ENCODE peak calls at places on chromosomes 3 and 15, in four cellular contexts. D is thyroid gland, F is adrenal gland, T is A549. V is an unnamed sample.

GRCh38 chr15:85889956-85890619 is 95.4 kb upstream of the KLHL25 start:
- DNase-seq in D (no peak), F (no peak), T (no peak), V (no peak)

GRCh38 chr3:195441971-195442572 is 748 bp downstream of the ACAP2 start:
- DNase-seq in D (peak; percentile 44), F (peak; percentile 49), T (peak; percentile 14), V (peak; percentile 73)

GRCh38 chr15:31133890-31134289 is 32.4 kb upstream of the TRPM1 start:
- DNase-seq in D (no peak), F (no peak), T (no peak), V (no peak)

GRCh38 chr3:72470899-72471298 is 377.3 kb downstream of the SHQ1 start:
- DNase-seq in D (no peak), F (no peak), T (no peak), V (no peak)

GRCh38 chr3:184230603-184231528 is 1.5 kb downstream of the VWA5B2 start:
- DNase-seq in D (peak; percentile 46), F (no peak), T (no peak), V (no peak)

GRCh38 chr3:184654375-184654774 is 57.5 kb downstream of the MAGEF1 start:
- DNase-seq in D (no peak), F (no peak), T (no peak), V (no peak)

GRCh38 chr3:178968996-178969700 is 102.5 kb downstream of the ZMAT3 start:
- DNase-seq in D (no peak), F (no peak), T (no peak), V (no peak)

GRCh38 chr15:95170587-95171380 is 939.4 kb downstream of the MCTP2 start:
- DNase-seq in D (no peak), F (no peak), T (no peak), V (no peak)

GRCh38 chr3:12470111-12470510 is 14.2 kb upstream of the TSEN2 start:
- DNase-seq in D (no peak), F (no peak), T (no peak), V (no peak)

GRCh38 chr3:190671658-190672057 is 157.8 kb downstream of the IL1RAP start:
- DNase-seq in D (no peak), F (no peak), T (no peak), V (no peak)

GRCh38 chr15:91953432-91953831 is 99.9 kb downstream of the SLCO3A1 start:
- DNase-seq in D (peak; percentile 78), F (no peak), T (no peak), V (no peak)

GRCh38 chr3:61610316-61610715 is 48.9 kb downstream of the PTPRG start:
- DNase-seq in D (no peak), F (no peak), T (no peak), V (no peak)

GRCh38 chr15:33729648-33730047 is 238.6 kb upstream of the CHRM5 start:
- DNase-seq in D (peak; percentile 8), F (no peak), T (peak; percentile 25), V (no peak)

GRCh38 chr3:195556390-195556789 is 13.3 kb upstream of the PPP1R2 start:
- DNase-seq in D (peak; percentile 13), F (no peak), T (peak; percentile 13), V (no peak)

GRCh38 chr3:180829409-180830405 is 82.8 kb upstream of the FXR1 start:
- DNase-seq in D (no peak), F (no peak), T (no peak), V (no peak)

GRCh38 chr3:40116478-40117162 is 192.9 kb upstream of the EIF1B start:
- DNase-seq in D (no peak), F (no peak), T (no peak), V (no peak)

GRCh38 chr3:14320221-14320620 is 82.2 kb upstream of the SLC6A6 start:
- DNase-seq in D (no peak), F (no peak), T (no peak), V (no peak)

GRCh38 chr3:189172668-189173419 is 1.1 kb downstream of the TPRG1 start:
- DNase-seq in D (no peak), F (no peak), T (no peak), V (no peak)

DNA sequence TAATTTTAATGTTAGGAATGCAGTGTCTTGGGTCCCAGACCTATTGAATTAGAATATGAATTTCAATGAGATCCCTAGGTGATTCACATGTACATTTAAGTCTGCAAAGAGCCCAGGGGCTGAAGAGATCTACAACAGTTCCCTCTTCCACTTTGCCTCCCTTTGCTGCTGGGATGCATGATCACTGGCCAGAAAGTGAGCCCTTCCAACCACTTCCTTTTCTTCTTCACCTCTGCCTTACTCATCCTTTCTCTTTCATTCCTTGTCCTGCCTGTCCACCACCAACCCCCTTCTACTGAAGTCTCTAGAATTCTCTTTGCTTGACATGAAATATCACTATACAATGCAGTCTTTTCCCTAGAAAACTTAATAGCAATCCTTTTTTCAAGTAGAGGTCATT is 222.4 kb upstream of the LRIG1 start:
- DNase-seq in D (no peak), F (no peak), T (no peak), V (no peak)
- H3K27ac ChIP-seq in D (no peak overlapping the region), F (no peak overlapping the region), T (no peak overlapping the region), V (peak overlapping the region; percentile 35)

DNA sequence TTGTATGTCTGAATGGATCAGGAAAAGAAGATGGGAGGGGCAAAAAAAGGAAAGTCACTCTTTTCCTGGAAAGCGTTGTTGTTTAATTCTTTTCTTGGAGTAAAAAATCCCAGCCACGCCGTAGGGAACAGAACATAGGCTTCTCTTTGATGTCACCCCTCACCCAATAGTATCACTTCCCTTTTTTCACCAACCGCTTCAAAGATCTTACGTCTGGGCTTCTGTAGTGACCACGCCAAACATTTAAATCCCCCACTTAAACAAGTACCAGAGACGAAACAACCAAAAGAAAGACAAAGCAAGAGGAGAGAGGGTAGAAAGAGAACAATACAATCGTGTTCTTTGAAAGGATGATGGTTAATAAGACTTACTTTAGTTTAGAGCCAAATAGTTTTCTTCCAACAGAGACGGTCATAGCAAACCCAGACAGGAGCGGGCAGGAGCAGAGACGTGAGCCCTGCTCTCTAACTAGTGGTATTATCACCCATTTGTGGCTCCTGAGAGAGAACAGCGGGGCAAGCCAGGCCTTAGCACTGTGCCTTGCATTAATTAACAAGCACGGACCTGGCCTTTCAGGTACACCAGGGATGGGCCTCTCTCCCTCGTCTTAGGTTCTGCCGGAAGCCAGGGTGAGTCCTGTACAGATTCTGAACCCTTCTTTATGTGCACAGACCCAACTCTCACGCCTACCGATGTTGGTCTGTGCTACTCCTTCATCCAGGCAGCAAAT is 28.1 kb upstream of the BCL6 start:
- DNase-seq in D (no peak), F (no peak), T (no peak), V (no peak)
- TF ChIP-seq POLR2A in D (no peak), F (no peak), T (no peak), V (no peak)

DNA sequence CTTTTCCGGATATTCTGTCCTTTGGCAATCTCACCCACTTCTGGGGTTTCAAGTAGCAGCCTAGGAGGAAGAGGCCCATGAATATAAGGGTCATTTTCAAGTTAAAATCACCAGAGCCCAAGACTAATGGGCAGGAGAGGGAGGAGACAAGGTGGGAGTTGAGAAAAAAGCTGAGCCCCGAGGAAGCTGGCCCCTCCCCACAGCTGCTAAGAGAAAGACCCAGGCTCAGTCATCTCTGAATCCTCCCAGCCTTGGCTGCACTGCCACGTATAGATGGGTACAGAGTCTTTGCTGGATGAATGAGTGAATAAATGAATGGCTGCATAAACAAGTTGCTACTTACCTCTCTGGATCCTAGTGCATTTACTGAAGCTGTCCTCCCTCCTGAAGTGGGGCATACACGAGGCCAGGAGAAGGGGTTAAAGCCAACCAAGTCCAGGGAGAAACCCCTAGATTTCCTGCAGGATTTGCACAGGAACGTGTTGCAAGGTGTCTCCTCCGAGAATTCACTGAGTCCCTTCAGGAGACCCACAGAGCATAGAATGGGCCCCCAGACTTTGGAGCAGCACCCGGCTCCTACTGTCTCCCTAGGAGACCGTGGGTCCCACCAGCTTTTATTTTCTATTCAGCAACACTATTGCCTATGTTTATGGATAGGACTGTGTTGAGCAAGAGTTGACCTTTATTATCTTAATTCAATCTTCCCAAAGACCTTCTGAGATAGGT is 100.8 kb upstream of the LIPC start:
- DNase-seq in D (no peak), F (no peak), T (no peak), V (no peak)
- H3K27ac ChIP-seq in D (no peak overlapping the region), F (no peak overlapping the region), T (peak overlapping the region; percentile 92), V (peak overlapping the region; percentile 82)

GRCh38 chr3:113947372-113948014 is at the start of gene ZDHHC23:
- DNase-seq in D (peak; percentile 92), F (peak; percentile 87), T (peak; percentile 54), V (peak; percentile 84)
- TF ChIP-seq POLR2A in D (peak; percentile 12), F (no peak), T (peak; percentile 28), V (no peak)

V was measured in sigmoid colon.